ENCODE peak calls at places on chromosomes 12 and 14, in ten cellular contexts. R is left ventricle myocardium superior, G is naive B cell, D is Kasumi-1, E is SW480, A is omental fat pad, B is T47D, S is astrocyte of the spinal cord, I is NCI-H1417, L is PC-9. V is an unnamed sample.
A peak's percentile ranks its signal among the peaks of the same experiment; 100 is the strongest.

GRCh38 chr12:103768467-103769123 is 72.4 kb downstream of the NT5DC3 start:
- DNase-seq in R (no peak), G (no peak), D (no peak), E (peak; percentile 6), A (no peak), B (peak; percentile 50), S (peak; percentile 24), I (no peak), L (no peak), V (no peak)

GRCh38 chr14:24695265-24696241 is 61.6 kb upstream of the GZMB start:
- DNase-seq in R (no peak), G (peak; percentile 67), D (peak; percentile 90), E (no peak), A (no peak), B (no peak), S (no peak), I (no peak), L (no peak), V (peak; percentile 62)

GRCh38 chr14:53929871-53930685 is 26.5 kb downstream of the BMP4 start:
- DNase-seq in R (no peak), G (no peak), D (no peak), E (peak; percentile 55), A (no peak), B (peak; percentile 76), S (no peak), I (peak; percentile 79), L (peak; percentile 35), V (peak; percentile 19)

GRCh38 chr14:71242237-71242748 is 335.0 kb downstream of the PCNX1 start:
- DNase-seq in R (no peak), G (no peak), D (no peak), E (no peak), A (no peak), B (no peak), S (peak; percentile 24), I (no peak), L (peak; percentile 24), V (no peak)

GRCh38 chr14:22428681-22429315 is 160.2 kb downstream of the DAD1 start:
- DNase-seq in R (no peak), G (no peak), D (peak; percentile 18), E (no peak), A (no peak), B (no peak), S (no peak), I (no peak), L (no peak), V (peak; percentile 73)

GRCh38 chr14:89851031-89851430 is 103.5 kb downstream of the EFCAB11 start:
- DNase-seq in R (no peak), G (no peak), D (no peak), E (no peak), A (no peak), B (no peak), S (no peak), I (peak; percentile 85), L (no peak), V (no peak)

GRCh38 chr14:76473381-76474263 is 97.7 kb downstream of the ESRRB start:
- DNase-seq in R (peak; percentile 68), G (no peak), D (no peak), E (no peak), A (no peak), B (no peak), S (peak; percentile 6), I (no peak), L (no peak), V (peak; percentile 16)

GRCh38 chr12:53328043-53328435 is 6.6 kb upstream of the AAAS start:
- DNase-seq in R (no peak), G (no peak), D (peak; percentile 41), E (no peak), A (no peak), B (no peak), S (no peak), I (no peak), L (no peak), V (no peak)

GRCh38 chr14:51498411-51499227 is 153.1 kb upstream of the FRMD6 start:
- DNase-seq in R (no peak), G (no peak), D (no peak), E (no peak), A (no peak), B (no peak), S (no peak), I (no peak), L (no peak), V (no peak)

GRCh38 chr14:96001866-96002510 is 37.2 kb upstream of the C14orf132 start:
- DNase-seq in R (no peak), G (no peak), D (no peak), E (no peak), A (no peak), B (no peak), S (peak; percentile 5), I (peak; percentile 49), L (no peak), V (no peak)

GRCh38 chr14:80239631-80240030 is 28.3 kb upstream of the DIO2 start:
- DNase-seq in R (no peak), G (no peak), D (no peak), E (no peak), A (no peak), B (no peak), S (no peak), I (no peak), L (no peak), V (no peak)

GRCh38 chr12:42590324-42590934 is 883 bp upstream of the PRICKLE1 start:
- DNase-seq in R (peak; percentile 54), G (peak; percentile 32), D (peak; percentile 53), E (peak; percentile 33), A (no peak), B (peak; percentile 37), S (no peak), I (peak; percentile 65), L (no peak), V (peak; percentile 34)

GRCh38 chr14:73503648-73504047 is 12.9 kb downstream of the RIOX1 start:
- DNase-seq in R (no peak), G (no peak), D (no peak), E (no peak), A (no peak), B (no peak), S (peak; percentile 70), I (no peak), L (no peak), V (no peak)

GRCh38 chr14:36915089-36915488 is 253.4 kb downstream of the PAX9 start:
- DNase-seq in R (no peak), G (no peak), D (no peak), E (no peak), A (no peak), B (peak; percentile 28), S (no peak), I (peak; percentile 47), L (no peak), V (no peak)

GRCh38 chr14:77024171-77024627 is 4.3 kb downstream of the IRF2BPL start:
- DNase-seq in R (peak; percentile 52), G (no peak), D (no peak), E (peak; percentile 57), A (no peak), B (peak; percentile 77), S (peak; percentile 51), I (peak; percentile 90), L (no peak), V (no peak)

GRCh38 chr12:2450553-2450952 is 344.2 kb upstream of the FKBP4 start:
- DNase-seq in R (no peak), G (no peak), D (no peak), E (no peak), A (no peak), B (no peak), S (no peak), I (no peak), L (no peak), V (no peak)